ENCODE peak calls at places on chromosomes 2 and 18, in five cellular contexts. R, H, N, W and O are unnamed samples.

GRCh38 chr2:9665903-9666302 is 35.1 kb upstream of the YWHAQ start:
- DNase-seq in N (peak), R (peak), H (no peak), W (peak), O (peak)

GRCh38 chr18:46072959-46073358 is 899 bp upstream of the PSTPIP2 start:
- DNase-seq in N (no peak), R (no peak), H (no peak), W (no peak), O (no peak)

GRCh38 chr2:71668326-71669057 is 215.1 kb downstream of the DYSF start:
- DNase-seq in R (no peak), W (no peak), H (no peak), N (no peak), O (peak)

GRCh38 chr2:157439792-157440186 is 4.1 kb downstream of the CYTIP start:
- DNase-seq in H (no peak), R (no peak), N (no peak), W (no peak), O (no peak)

GRCh38 chr2:121293450-121294325 is 8.7 kb upstream of the TFCP2L1 start:
- DNase-seq in W (no peak), H (no peak), N (no peak), R (no peak), O (peak)

GRCh38 chr2:232926448-232927040 is 56.5 kb downstream of the SNORC start:
- DNase-seq in N (no peak), R (no peak), H (no peak), W (no peak), O (peak)

GRCh38 chr2:56118474-56118873 is 65.3 kb upstream of the CCDC85A start:
- DNase-seq in R (no peak), N (no peak), W (no peak), H (no peak), O (peak)

GRCh38 chr2:125259441-125259840 is 1234.4 kb downstream of the CNTNAP5 start:
- DNase-seq in H (no peak), W (no peak), R (no peak), N (no peak), O (peak)

GRCh38 chr2:30262716-30263309 is 31.5 kb downstream of the LBH start:
- DNase-seq in N (no peak), R (no peak), H (no peak), W (no peak), O (no peak)

GRCh38 chr18:54717673-54718435 is 110.4 kb upstream of the RAB27B start:
- DNase-seq in W (no peak), N (no peak), R (no peak), H (no peak), O (peak)

GRCh38 chr18:73564073-73564472 is 583.6 kb downstream of the FBXO15 start:
- DNase-seq in R (no peak), H (no peak), W (peak), N (no peak), O (no peak)

GRCh38 chr2:100882645-100883613 is 63.0 kb downstream of the NPAS2 start:
- DNase-seq in H (no peak), W (no peak), N (no peak), R (no peak), O (no peak)

GRCh38 chr2:119491776-119492525 is 32.3 kb downstream of the SCTR start:
- DNase-seq in R (peak), W (peak), N (peak), H (no peak), O (peak)

GRCh38 chr2:56587456-56587855 is 403.7 kb downstream of the CCDC85A start:
- DNase-seq in W (no peak), R (peak), N (peak), H (no peak), O (no peak)

GRCh38 chr2:219294356-219295351 is 14.5 kb downstream of the PTPRN start:
- DNase-seq in H (peak), R (no peak), W (peak), N (peak), O (peak)

GRCh38 chr2:189165656-189166380 is 13.7 kb downstream of the COL5A2 start:
- DNase-seq in N (no peak), W (peak), R (no peak), H (no peak), O (no peak)

GRCh38 chr2:125330133-125330532 is 1305.0 kb downstream of the CNTNAP5 start:
- DNase-seq in W (no peak), H (no peak), N (no peak), R (no peak), O (no peak)

GRCh38 chr18:39660141-39660540 is 2094.5 kb upstream of the CELF4 start:
- DNase-seq in R (no peak), H (no peak), N (peak), W (peak), O (no peak)

GRCh38 chr2:177225965-177226360 is 13.4 kb downstream of the HNRNPA3 start:
- DNase-seq in R (no peak), N (no peak), W (no peak), H (no peak), O (no peak)

GRCh38 chr2:66541646-66542045 is 106.7 kb downstream of the MEIS1 start:
- DNase-seq in W (no peak), R (no peak), H (no peak), N (no peak), O (no peak)

GRCh38 chr2:71646028-71646427 is 192.7 kb downstream of the DYSF start:
- DNase-seq in W (peak), H (no peak), R (peak), N (peak), O (peak)

GRCh38 chr2:60271096-60271495 is 282.4 kb downstream of the BCL11A start:
- DNase-seq in R (no peak), W (no peak), N (no peak), H (no peak), O (no peak)